ENCODE peak calls at places on chromosome 6, in six cellular contexts. K is heart left ventricle, F is fibroblast of lung, Q is NCI-H2227 treated with DMSO at 0.1 percent for 48 hours, R is NB4, I is 8988T. X is an unnamed sample.

GRCh38 chr6:88584581-88584980 is 378.8 kb downstream of the RNGTT start:
- DNase-seq in K (no peak), F (no peak), Q (no peak), R (no peak), I (no peak), X (no peak)

GRCh38 chr6:51559059-51559458 is 528.4 kb downstream of the PKHD1 start:
- DNase-seq in K (no peak), F (no peak), Q (no peak), R (no peak), I (no peak), X (no peak)

GRCh38 chr6:43246301-43247114 is 3.2 kb downstream of the TTBK1 start:
- DNase-seq in K (peak; percentile 82), F (peak; percentile 27), Q (no peak), R (no peak), I (no peak), X (peak; percentile 62)

GRCh38 chr6:35079311-35080000 is 61.7 kb downstream of the TCP11 start:
- DNase-seq in K (no peak), F (no peak), Q (no peak), R (no peak), I (peak; percentile 22), X (no peak)

GRCh38 chr6:24576452-24576851 is 69.5 kb downstream of the KIAA0319 start:
- DNase-seq in K (no peak), F (no peak), Q (no peak), R (no peak), I (no peak), X (no peak)

GRCh38 chr6:13935190-13935880 is 10.6 kb downstream of the RNF182 start:
- DNase-seq in K (no peak), F (no peak), Q (no peak), R (no peak), I (no peak), X (no peak)

GRCh38 chr6:111011360-111012142 is 29.7 kb downstream of the RPF2 start:
- DNase-seq in K (no peak), F (peak; percentile 66), Q (no peak), R (peak; percentile 67), I (no peak), X (no peak)

GRCh38 chr6:169960531-169960890 is 209.1 kb downstream of the ERMARD start:
- DNase-seq in K (no peak), F (no peak), Q (no peak), R (no peak), I (no peak), X (no peak)

GRCh38 chr6:135324531-135324930 is 143.4 kb downstream of the MYB start:
- DNase-seq in K (no peak), F (no peak), Q (no peak), R (no peak), I (no peak), X (no peak)

GRCh38 chr6:125173341-125173740 is 19.8 kb downstream of the TPD52L1 start:
- DNase-seq in K (no peak), F (no peak), Q (no peak), R (no peak), I (no peak), X (no peak)